ENCODE peak calls at places on chromosomes 12 and 14, in ten cellular contexts. One of them, this sample, is unnamed.
A peak's percentile ranks its signal among the peaks of the same experiment; 100 is the strongest.

GRCh38 chr14:101464310-101464983 is 96.8 kb upstream of the DIO3 start:
- DNase-seq in Caco-2: no peak
- DNase-seq in esophagus muscularis mucosa: no peak
- DNase-seq in NCI-H226: no peak
- DNase-seq in NCI-H2081: no peak
- DNase-seq in GM03348: no peak
- DNase-seq in foreskin fibroblast: no peak
- DNase-seq in CD8-positive, alpha-beta memory T cell: no peak
- DNase-seq in NCI-H1105: no peak
- DNase-seq in endothelial cell: no peak
- DNase-seq in this sample: no peak

GRCh38 chr14:33009673-33010072 is 71.0 kb downstream of the NPAS3 start:
- DNase-seq in Caco-2: no peak
- DNase-seq in esophagus muscularis mucosa: no peak
- DNase-seq in NCI-H226: no peak
- DNase-seq in NCI-H2081: no peak
- DNase-seq in GM03348: no peak
- DNase-seq in foreskin fibroblast: no peak
- DNase-seq in CD8-positive, alpha-beta memory T cell: no peak
- DNase-seq in NCI-H1105: no peak
- DNase-seq in endothelial cell: no peak
- DNase-seq in this sample: no peak

GRCh38 chr14:81331229-81332026 is 68.7 kb downstream of the STON2 start:
- DNase-seq in Caco-2: no peak
- DNase-seq in esophagus muscularis mucosa: no peak
- DNase-seq in NCI-H226: no peak
- DNase-seq in NCI-H2081: no peak
- DNase-seq in GM03348: no peak
- DNase-seq in foreskin fibroblast: no peak
- DNase-seq in CD8-positive, alpha-beta memory T cell: no peak
- DNase-seq in NCI-H1105: no peak
- DNase-seq in endothelial cell: no peak
- DNase-seq in this sample: no peak

GRCh38 chr12:110935588-110935987 is 15.2 kb upstream of the MYL2 start:
- DNase-seq in Caco-2: no peak
- DNase-seq in esophagus muscularis mucosa: no peak
- DNase-seq in NCI-H226: no peak
- DNase-seq in NCI-H2081: no peak
- DNase-seq in GM03348: no peak
- DNase-seq in foreskin fibroblast: no peak
- DNase-seq in CD8-positive, alpha-beta memory T cell: no peak
- DNase-seq in NCI-H1105: no peak
- DNase-seq in endothelial cell: no peak
- DNase-seq in this sample: no peak

GRCh38 chr12:69851976-69852375 is 26.9 kb downstream of the MYRFL start:
- DNase-seq in Caco-2: no peak
- DNase-seq in esophagus muscularis mucosa: no peak
- DNase-seq in NCI-H226: peak; percentile 31
- DNase-seq in NCI-H2081: no peak
- DNase-seq in GM03348: peak; percentile 9
- DNase-seq in foreskin fibroblast: no peak
- DNase-seq in CD8-positive, alpha-beta memory T cell: no peak
- DNase-seq in NCI-H1105: no peak
- DNase-seq in endothelial cell: no peak
- DNase-seq in this sample: no peak

GRCh38 chr12:101620762-101621133 is 26.0 kb downstream of the MYBPC1 start:
- DNase-seq in Caco-2: no peak
- DNase-seq in esophagus muscularis mucosa: no peak
- DNase-seq in NCI-H226: no peak
- DNase-seq in NCI-H2081: no peak
- DNase-seq in GM03348: no peak
- DNase-seq in foreskin fibroblast: no peak
- DNase-seq in CD8-positive, alpha-beta memory T cell: no peak
- DNase-seq in NCI-H1105: no peak
- DNase-seq in endothelial cell: no peak
- DNase-seq in this sample: no peak

GRCh38 chr14:103207038-103207403 is 83.8 kb downstream of the TNFAIP2 start:
- DNase-seq in Caco-2: no peak
- DNase-seq in esophagus muscularis mucosa: peak; percentile 94
- DNase-seq in NCI-H226: peak; percentile 78
- DNase-seq in NCI-H2081: no peak
- DNase-seq in GM03348: peak; percentile 92
- DNase-seq in foreskin fibroblast: no peak
- DNase-seq in CD8-positive, alpha-beta memory T cell: no peak
- DNase-seq in NCI-H1105: no peak
- DNase-seq in endothelial cell: no peak
- DNase-seq in this sample: no peak

GRCh38 chr12:52390739-52391617 is 5.5 kb upstream of the KRT84 start:
- DNase-seq in Caco-2: no peak
- DNase-seq in esophagus muscularis mucosa: no peak
- DNase-seq in NCI-H226: peak; percentile 25
- DNase-seq in NCI-H2081: no peak
- DNase-seq in GM03348: peak; percentile 76
- DNase-seq in foreskin fibroblast: no peak
- DNase-seq in CD8-positive, alpha-beta memory T cell: no peak
- DNase-seq in NCI-H1105: no peak
- DNase-seq in endothelial cell: peak; percentile 47
- DNase-seq in this sample: no peak

GRCh38 chr12:94567784-94568183 is 82.6 kb downstream of the TMCC3 start:
- DNase-seq in Caco-2: no peak
- DNase-seq in esophagus muscularis mucosa: no peak
- DNase-seq in NCI-H226: no peak
- DNase-seq in NCI-H2081: no peak
- DNase-seq in GM03348: no peak
- DNase-seq in foreskin fibroblast: no peak
- DNase-seq in CD8-positive, alpha-beta memory T cell: no peak
- DNase-seq in NCI-H1105: no peak
- DNase-seq in endothelial cell: no peak
- DNase-seq in this sample: no peak

GRCh38 chr14:61025239-61026223 is 44.5 kb downstream of the SLC38A6 start:
- DNase-seq in Caco-2: peak; percentile 50
- DNase-seq in esophagus muscularis mucosa: no peak
- DNase-seq in NCI-H226: peak; percentile 23
- DNase-seq in NCI-H2081: peak; percentile 61
- DNase-seq in GM03348: peak; percentile 61
- DNase-seq in foreskin fibroblast: peak; percentile 65
- DNase-seq in CD8-positive, alpha-beta memory T cell: peak; percentile 59
- DNase-seq in NCI-H1105: peak; percentile 62
- DNase-seq in endothelial cell: peak; percentile 54
- DNase-seq in this sample: peak; percentile 81

GRCh38 chr14:28707814-28708213 is 58.8 kb upstream of the FOXG1 start:
- DNase-seq in Caco-2: no peak
- DNase-seq in esophagus muscularis mucosa: no peak
- DNase-seq in NCI-H226: no peak
- DNase-seq in NCI-H2081: no peak
- DNase-seq in GM03348: no peak
- DNase-seq in foreskin fibroblast: peak; percentile 12
- DNase-seq in CD8-positive, alpha-beta memory T cell: no peak
- DNase-seq in NCI-H1105: no peak
- DNase-seq in endothelial cell: no peak
- DNase-seq in this sample: peak; percentile 13

GRCh38 chr14:70670992-70671651 is 29.4 kb downstream of the TTC9 start:
- DNase-seq in Caco-2: no peak
- DNase-seq in esophagus muscularis mucosa: no peak
- DNase-seq in NCI-H226: no peak
- DNase-seq in NCI-H2081: no peak
- DNase-seq in GM03348: peak; percentile 49
- DNase-seq in foreskin fibroblast: no peak
- DNase-seq in CD8-positive, alpha-beta memory T cell: no peak
- DNase-seq in NCI-H1105: no peak
- DNase-seq in endothelial cell: no peak
- DNase-seq in this sample: no peak

GRCh38 chr14:104082807-104083206 is 2.7 kb upstream of the ASPG start:
- DNase-seq in Caco-2: no peak
- DNase-seq in esophagus muscularis mucosa: no peak
- DNase-seq in NCI-H226: no peak
- DNase-seq in NCI-H2081: no peak
- DNase-seq in GM03348: no peak
- DNase-seq in foreskin fibroblast: no peak
- DNase-seq in CD8-positive, alpha-beta memory T cell: no peak
- DNase-seq in NCI-H1105: no peak
- DNase-seq in endothelial cell: no peak
- DNase-seq in this sample: no peak

GRCh38 chr14:72812292-72812851 is 81.5 kb downstream of the DPF3 start:
- DNase-seq in Caco-2: no peak
- DNase-seq in esophagus muscularis mucosa: no peak
- DNase-seq in NCI-H226: no peak
- DNase-seq in NCI-H2081: no peak
- DNase-seq in GM03348: no peak
- DNase-seq in foreskin fibroblast: no peak
- DNase-seq in CD8-positive, alpha-beta memory T cell: no peak
- DNase-seq in NCI-H1105: no peak
- DNase-seq in endothelial cell: no peak
- DNase-seq in this sample: no peak

GRCh38 chr12:100798799-100799198 is 4.2 kb downstream of the ANO4 start:
- DNase-seq in Caco-2: no peak
- DNase-seq in esophagus muscularis mucosa: no peak
- DNase-seq in NCI-H226: no peak
- DNase-seq in NCI-H2081: no peak
- DNase-seq in GM03348: no peak
- DNase-seq in foreskin fibroblast: no peak
- DNase-seq in CD8-positive, alpha-beta memory T cell: no peak
- DNase-seq in NCI-H1105: no peak
- DNase-seq in endothelial cell: no peak
- DNase-seq in this sample: no peak

GRCh38 chr12:28083816-28084678 is 106.2 kb upstream of the CCDC91 start:
- DNase-seq in Caco-2: no peak
- DNase-seq in esophagus muscularis mucosa: no peak
- DNase-seq in NCI-H226: no peak
- DNase-seq in NCI-H2081: no peak
- DNase-seq in GM03348: peak; percentile 24
- DNase-seq in foreskin fibroblast: no peak
- DNase-seq in CD8-positive, alpha-beta memory T cell: no peak
- DNase-seq in NCI-H1105: no peak
- DNase-seq in endothelial cell: no peak
- DNase-seq in this sample: peak; percentile 40

GRCh38 chr14:104316723-104317499 is 178.5 kb downstream of the KIF26A start:
- DNase-seq in Caco-2: peak; percentile 10
- DNase-seq in esophagus muscularis mucosa: no peak
- DNase-seq in NCI-H226: no peak
- DNase-seq in NCI-H2081: no peak
- DNase-seq in GM03348: no peak
- DNase-seq in foreskin fibroblast: no peak
- DNase-seq in CD8-positive, alpha-beta memory T cell: no peak
- DNase-seq in NCI-H1105: no peak
- DNase-seq in endothelial cell: peak; percentile 2
- DNase-seq in this sample: no peak

GRCh38 chr12:28936711-28937110 is 212.4 kb upstream of the FAR2 start:
- DNase-seq in Caco-2: no peak
- DNase-seq in esophagus muscularis mucosa: no peak
- DNase-seq in NCI-H226: no peak
- DNase-seq in NCI-H2081: no peak
- DNase-seq in GM03348: no peak
- DNase-seq in foreskin fibroblast: no peak
- DNase-seq in CD8-positive, alpha-beta memory T cell: no peak
- DNase-seq in NCI-H1105: no peak
- DNase-seq in endothelial cell: no peak
- DNase-seq in this sample: no peak

GRCh38 chr14:67477926-67478915 is 10.3 kb downstream of the TMEM229B start:
- DNase-seq in Caco-2: no peak
- DNase-seq in esophagus muscularis mucosa: no peak
- DNase-seq in NCI-H226: no peak
- DNase-seq in NCI-H2081: no peak
- DNase-seq in GM03348: no peak
- DNase-seq in foreskin fibroblast: no peak
- DNase-seq in CD8-positive, alpha-beta memory T cell: no peak
- DNase-seq in NCI-H1105: peak; percentile 78
- DNase-seq in endothelial cell: no peak
- DNase-seq in this sample: no peak

GRCh38 chr12:67482751-67483661 is 165.5 kb upstream of the DYRK2 start:
- DNase-seq in Caco-2: no peak
- DNase-seq in esophagus muscularis mucosa: no peak
- DNase-seq in NCI-H226: peak; percentile 30
- DNase-seq in NCI-H2081: peak; percentile 20
- DNase-seq in GM03348: peak; percentile 12
- DNase-seq in foreskin fibroblast: peak; percentile 26
- DNase-seq in CD8-positive, alpha-beta memory T cell: peak; percentile 89
- DNase-seq in NCI-H1105: no peak
- DNase-seq in endothelial cell: no peak
- DNase-seq in this sample: no peak

GRCh38 chr12:3967556-3968160 is 94.5 kb upstream of the PARP11 start:
- DNase-seq in Caco-2: peak; percentile 98
- DNase-seq in esophagus muscularis mucosa: no peak
- DNase-seq in NCI-H226: no peak
- DNase-seq in NCI-H2081: no peak
- DNase-seq in GM03348: no peak
- DNase-seq in foreskin fibroblast: no peak
- DNase-seq in CD8-positive, alpha-beta memory T cell: no peak
- DNase-seq in NCI-H1105: no peak
- DNase-seq in endothelial cell: no peak
- DNase-seq in this sample: no peak

GRCh38 chr14:95519699-95520098 is 3.2 kb upstream of the SYNE3 start:
- DNase-seq in Caco-2: no peak
- DNase-seq in esophagus muscularis mucosa: no peak
- DNase-seq in NCI-H226: peak; percentile 64
- DNase-seq in NCI-H2081: no peak
- DNase-seq in GM03348: peak; percentile 83
- DNase-seq in foreskin fibroblast: peak; percentile 87
- DNase-seq in CD8-positive, alpha-beta memory T cell: peak; percentile 83
- DNase-seq in NCI-H1105: no peak
- DNase-seq in endothelial cell: no peak
- DNase-seq in this sample: peak; percentile 85

GRCh38 chr12:5904969-5905368 is 40.1 kb downstream of the ANO2 start:
- DNase-seq in Caco-2: no peak
- DNase-seq in esophagus muscularis mucosa: peak; percentile 85
- DNase-seq in NCI-H226: no peak
- DNase-seq in NCI-H2081: no peak
- DNase-seq in GM03348: no peak
- DNase-seq in foreskin fibroblast: no peak
- DNase-seq in CD8-positive, alpha-beta memory T cell: no peak
- DNase-seq in NCI-H1105: no peak
- DNase-seq in endothelial cell: no peak
- DNase-seq in this sample: no peak

GRCh38 chr12:113955109-113955970 is 10.8 kb downstream of the RBM19 start:
- DNase-seq in Caco-2: peak; percentile 54
- DNase-seq in esophagus muscularis mucosa: no peak
- DNase-seq in NCI-H226: no peak
- DNase-seq in NCI-H2081: no peak
- DNase-seq in GM03348: no peak
- DNase-seq in foreskin fibroblast: no peak
- DNase-seq in CD8-positive, alpha-beta memory T cell: no peak
- DNase-seq in NCI-H1105: no peak
- DNase-seq in endothelial cell: peak; percentile 74
- DNase-seq in this sample: no peak

GRCh38 chr14:92552066-92552465 is 38.5 kb downstream of the RIN3 start:
- DNase-seq in Caco-2: no peak
- DNase-seq in esophagus muscularis mucosa: no peak
- DNase-seq in NCI-H226: no peak
- DNase-seq in NCI-H2081: no peak
- DNase-seq in GM03348: no peak
- DNase-seq in foreskin fibroblast: no peak
- DNase-seq in CD8-positive, alpha-beta memory T cell: no peak
- DNase-seq in NCI-H1105: no peak
- DNase-seq in endothelial cell: no peak
- DNase-seq in this sample: no peak

GRCh38 chr14:49957089-49957852 is 64.4 kb downstream of the ARF6 start:
- DNase-seq in Caco-2: no peak
- DNase-seq in esophagus muscularis mucosa: no peak
- DNase-seq in NCI-H226: no peak
- DNase-seq in NCI-H2081: no peak
- DNase-seq in GM03348: no peak
- DNase-seq in foreskin fibroblast: no peak
- DNase-seq in CD8-positive, alpha-beta memory T cell: no peak
- DNase-seq in NCI-H1105: no peak
- DNase-seq in endothelial cell: no peak
- DNase-seq in this sample: no peak

GRCh38 chr12:76029982-76030377 is 1.6 kb downstream of the PHLDA1 start:
- DNase-seq in Caco-2: no peak
- DNase-seq in esophagus muscularis mucosa: no peak
- DNase-seq in NCI-H226: no peak
- DNase-seq in NCI-H2081: no peak
- DNase-seq in GM03348: peak; percentile 13
- DNase-seq in foreskin fibroblast: no peak
- DNase-seq in CD8-positive, alpha-beta memory T cell: no peak
- DNase-seq in NCI-H1105: no peak
- DNase-seq in endothelial cell: peak; percentile 22
- DNase-seq in this sample: peak; percentile 34

GRCh38 chr14:77638738-77639137 is 22.3 kb upstream of the SPTLC2 start:
- DNase-seq in Caco-2: no peak
- DNase-seq in esophagus muscularis mucosa: no peak
- DNase-seq in NCI-H226: peak; percentile 97
- DNase-seq in NCI-H2081: no peak
- DNase-seq in GM03348: peak; percentile 76
- DNase-seq in foreskin fibroblast: peak; percentile 94
- DNase-seq in CD8-positive, alpha-beta memory T cell: no peak
- DNase-seq in NCI-H1105: no peak
- DNase-seq in endothelial cell: no peak
- DNase-seq in this sample: no peak